ENCODE peak calls at places on chromosome 6, in six cellular contexts. O is SJSA1, V is fibroblast of lung, J is tibial nerve, F is aorta, S is psoas muscle. G is an unnamed sample.

GRCh38 chr6:53349209-53349693 is 501 bp upstream of the ELOVL5 start:
- DNase-seq in O (no peak), V (no peak), J (no peak), F (no peak), S (no peak), G (no peak)

GRCh38 chr6:16129623-16130243 is 847 bp downstream of the MYLIP start:
- DNase-seq in O (no peak), V (peak), J (no peak), F (no peak), S (no peak), G (peak)

GRCh38 chr6:15066433-15067337 is 179.2 kb upstream of the JARID2 start:
- DNase-seq in O (no peak), V (peak), J (peak), F (no peak), S (no peak), G (peak)

GRCh38 chr6:111758608-111759293 is 114.5 kb downstream of the FYN start:
- DNase-seq in O (no peak), V (peak), J (no peak), F (no peak), S (no peak), G (no peak)

GRCh38 chr6:7914991-7915789 is 4.6 kb upstream of the TXNDC5 start:
- DNase-seq in O (peak), V (peak), J (no peak), F (no peak), S (peak), G (no peak)

GRCh38 chr6:37049990-37050853 is 44.8 kb downstream of the FGD2 start:
- DNase-seq in O (no peak), V (no peak), J (no peak), F (peak), S (peak), G (peak)

GRCh38 chr6:114249522-114249921 is 93.3 kb downstream of the HS3ST5 start:
- DNase-seq in O (no peak), V (no peak), J (no peak), F (no peak), S (no peak), G (no peak)

GRCh38 chr6:36751833-36752186 is 54.2 kb downstream of the RAB44 start:
- DNase-seq in O (no peak), V (no peak), J (no peak), F (no peak), S (no peak), G (no peak)

GRCh38 chr6:22613695-22614094 is 44.3 kb downstream of the HDGFL1 start:
- DNase-seq in O (peak), V (peak), J (no peak), F (no peak), S (no peak), G (no peak)

GRCh38 chr6:158328446-158328845 is 16.2 kb downstream of the TULP4 start:
- DNase-seq in O (no peak), V (no peak), J (no peak), F (no peak), S (no peak), G (no peak)

GRCh38 chr6:47247227-47247797 is 62.4 kb downstream of the TNFRSF21 start:
- DNase-seq in O (no peak), V (no peak), J (peak), F (no peak), S (no peak), G (no peak)

GRCh38 chr6:108853077-108853476 is 4.9 kb downstream of the ARMC2 start:
- DNase-seq in O (no peak), V (no peak), J (no peak), F (no peak), S (no peak), G (no peak)

GRCh38 chr6:13624871-13625288 is 9.7 kb downstream of the NOL7 start:
- DNase-seq in O (no peak), V (peak), J (no peak), F (no peak), S (no peak), G (no peak)

GRCh38 chr6:118719351-118720124 is 68.1 kb upstream of the CEP85L start:
- DNase-seq in O (no peak), V (no peak), J (no peak), F (no peak), S (peak), G (no peak)

GRCh38 chr6:4647414-4648365 is 128.5 kb upstream of the CDYL start:
- DNase-seq in O (peak), V (peak), J (peak), F (peak), S (peak), G (peak)

GRCh38 chr6:100719883-100720682 is 161.0 kb downstream of the ASCC3 start:
- DNase-seq in O (no peak), V (peak), J (no peak), F (no peak), S (no peak), G (no peak)

GRCh38 chr6:85127179-85127498 is 322.7 kb upstream of the NT5E start:
- DNase-seq in O (no peak), V (no peak), J (no peak), F (no peak), S (no peak), G (no peak)

GRCh38 chr6:14620522-14620921 is 502.9 kb downstream of the CD83 start:
- DNase-seq in O (no peak), V (no peak), J (no peak), F (no peak), S (no peak), G (no peak)

GRCh38 chr6:38185244-38185643 is 365.7 kb downstream of the ZFAND3 start:
- DNase-seq in O (no peak), V (no peak), J (no peak), F (no peak), S (no peak), G (peak)

GRCh38 chr6:169380493-169380892 is 126.8 kb upstream of the THBS2 start:
- DNase-seq in O (no peak), V (no peak), J (no peak), F (no peak), S (no peak), G (no peak)

GRCh38 chr6:29490055-29490454 is 2.3 kb upstream of the MAS1L start:
- DNase-seq in O (no peak), V (no peak), J (no peak), F (no peak), S (no peak), G (no peak)

GRCh38 chr6:18488526-18489270 is 101.5 kb downstream of the RNF144B start:
- DNase-seq in O (peak), V (peak), J (no peak), F (no peak), S (no peak), G (no peak)

GRCh38 chr6:3280866-3281465 is 22.2 kb downstream of the PSMG4 start:
- DNase-seq in O (no peak), V (peak), J (no peak), F (peak), S (no peak), G (no peak)

GRCh38 chr6:109800771-109801170 is 109.7 kb downstream of the FIG4 start:
- DNase-seq in O (no peak), V (no peak), J (no peak), F (no peak), S (no peak), G (no peak)

GRCh38 chr6:138410972-138411667 is 7.1 kb downstream of the HEBP2 start:
- DNase-seq in O (no peak), V (peak), J (no peak), F (no peak), S (no peak), G (no peak)

GRCh38 chr6:51495806-51496380 is 591.5 kb downstream of the PKHD1 start:
- DNase-seq in O (no peak), V (no peak), J (no peak), F (no peak), S (no peak), G (no peak)

GRCh38 chr6:79632580-79632979 is 1.5 kb downstream of the SH3BGRL2 start:
- DNase-seq in O (no peak), V (peak), J (no peak), F (no peak), S (no peak), G (no peak)

GRCh38 chr6:17045581-17046322 is 56.1 kb upstream of the STMND1 start:
- DNase-seq in O (no peak), V (peak), J (no peak), F (no peak), S (no peak), G (no peak)

GRCh38 chr6:139588076-139588639 is 213.7 kb upstream of the CITED2 start:
- DNase-seq in O (no peak), V (peak), J (no peak), F (no peak), S (no peak), G (no peak)

GRCh38 chr6:109449789-109450673 is 5.5 kb downstream of the MICAL1 start:
- DNase-seq in O (no peak), V (no peak), J (no peak), F (no peak), S (no peak), G (no peak)

GRCh38 chr6:136403166-136403980 is 113.7 kb upstream of the BCLAF1 start:
- DNase-seq in O (no peak), V (peak), J (no peak), F (no peak), S (no peak), G (no peak)

GRCh38 chr6:44661221-44661609 is 273.7 kb downstream of the CDC5L start:
- DNase-seq in O (no peak), V (peak), J (no peak), F (no peak), S (no peak), G (no peak)

GRCh38 chr6:38612386-38612965 is 27.3 kb downstream of the BTBD9 start:
- DNase-seq in O (no peak), V (peak), J (no peak), F (no peak), S (no peak), G (no peak)

GRCh38 chr6:145244712-145245111 is 490.6 kb downstream of the EPM2A start:
- DNase-seq in O (no peak), V (no peak), J (no peak), F (no peak), S (no peak), G (no peak)

GRCh38 chr6:107657755-107658461 is 166.2 kb downstream of the SCML4 start:
- DNase-seq in O (peak), V (peak), J (peak), F (no peak), S (peak), G (no peak)
- H3K27ac ChIP-seq in O (no peak), V (peak), J (peak), F (no peak), S (peak), G (no peak)

DNA sequence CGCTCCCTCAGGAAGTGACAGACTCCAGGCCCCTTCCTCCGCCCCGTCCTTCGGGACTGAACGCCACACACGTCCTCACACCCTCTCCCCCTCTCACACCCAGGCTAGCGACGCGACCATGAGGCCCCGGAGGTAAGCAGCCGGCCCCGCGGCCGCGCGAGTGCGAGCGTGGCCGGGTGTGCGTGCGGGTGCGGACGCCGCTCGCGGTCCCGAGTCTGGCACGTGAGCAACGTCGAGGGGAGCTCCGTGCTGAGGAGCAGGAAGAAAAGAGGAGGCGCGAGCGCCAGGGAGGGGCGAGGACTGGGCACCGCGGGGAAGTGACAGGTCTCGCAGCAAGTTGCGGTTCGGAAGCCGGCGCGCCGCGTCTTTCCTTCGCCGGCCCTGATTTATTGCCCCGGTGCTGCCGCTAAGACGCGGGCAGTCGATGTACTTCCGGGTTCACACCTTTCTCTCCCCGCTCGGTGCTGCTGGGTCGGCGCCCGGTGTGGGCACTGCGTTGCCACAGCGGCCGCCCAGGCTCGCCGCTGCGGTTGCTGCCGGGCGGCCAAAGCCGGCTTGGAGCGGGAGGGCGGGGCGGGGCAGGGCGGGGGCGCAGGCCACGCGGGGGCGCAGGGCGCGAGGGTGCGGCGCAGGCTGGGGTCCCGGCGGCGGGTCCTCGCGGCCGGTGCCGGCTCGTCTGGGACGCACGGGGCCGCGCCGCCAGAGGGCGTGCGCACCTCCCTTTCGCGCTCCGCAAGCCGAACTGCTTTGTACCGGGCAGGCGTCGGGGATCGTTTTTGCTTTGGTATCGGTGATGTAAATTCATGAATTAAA is 15.8 kb upstream of the LIN28B start:
- DNase-seq in O (no peak), V (peak), J (no peak), F (peak), S (peak), G (no peak)
- H3K4me3 ChIP-seq in O (peak), V (peak), J (peak), F (no peak), S (peak), G (peak)

GRCh38 chr6:33075208-33075567 is 602 bp upstream of the HLA-DPB1 start:
- DNase-seq in O (no peak), V (no peak), J (no peak), F (no peak), S (no peak), G (no peak)

GRCh38 chr6:33075568-33076405 is at the start of gene HLA-DPB1:
- DNase-seq in O (no peak), V (peak), J (peak), F (no peak), S (no peak), G (no peak)

GRCh38 chr6:33071579-33071978 is 1.9 kb downstream of the HLA-DPA1 start:
- DNase-seq in O (no peak), V (no peak), J (no peak), F (no peak), S (no peak), G (no peak)

GRCh38 chr6:33072508-33073100 is 845 bp downstream of the HLA-DPA1 start:
- DNase-seq in O (no peak), V (no peak), J (no peak), F (no peak), S (no peak), G (no peak)

DNA sequence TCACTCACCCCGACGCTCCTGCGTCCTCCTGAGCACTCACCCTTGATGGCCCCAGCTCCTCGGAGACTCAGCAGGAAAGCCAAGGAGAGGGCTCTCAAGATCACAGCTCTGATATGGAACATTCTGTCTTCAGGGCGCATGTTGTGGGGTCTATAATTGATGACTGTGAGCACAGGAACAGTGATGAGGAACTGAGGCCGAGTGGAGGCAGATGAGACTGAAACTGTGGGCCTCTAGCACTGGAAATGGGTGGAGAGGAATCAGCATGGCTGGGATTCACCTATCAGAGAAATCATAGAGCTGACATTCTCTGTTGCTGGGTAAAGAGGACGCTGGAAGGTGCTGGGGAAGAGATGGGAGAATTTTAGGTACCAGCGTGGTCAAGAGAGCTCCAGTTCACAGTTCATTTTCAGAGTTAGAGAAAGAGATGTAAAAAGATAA is at the start of gene HLA-DPA1:
- DNase-seq in O (no peak), V (no peak), J (peak), F (no peak), S (no peak), G (peak)
- H3K27ac ChIP-seq in O (no peak), V (no peak), J (peak), F (no peak), S (no peak), G (peak)

DNA sequence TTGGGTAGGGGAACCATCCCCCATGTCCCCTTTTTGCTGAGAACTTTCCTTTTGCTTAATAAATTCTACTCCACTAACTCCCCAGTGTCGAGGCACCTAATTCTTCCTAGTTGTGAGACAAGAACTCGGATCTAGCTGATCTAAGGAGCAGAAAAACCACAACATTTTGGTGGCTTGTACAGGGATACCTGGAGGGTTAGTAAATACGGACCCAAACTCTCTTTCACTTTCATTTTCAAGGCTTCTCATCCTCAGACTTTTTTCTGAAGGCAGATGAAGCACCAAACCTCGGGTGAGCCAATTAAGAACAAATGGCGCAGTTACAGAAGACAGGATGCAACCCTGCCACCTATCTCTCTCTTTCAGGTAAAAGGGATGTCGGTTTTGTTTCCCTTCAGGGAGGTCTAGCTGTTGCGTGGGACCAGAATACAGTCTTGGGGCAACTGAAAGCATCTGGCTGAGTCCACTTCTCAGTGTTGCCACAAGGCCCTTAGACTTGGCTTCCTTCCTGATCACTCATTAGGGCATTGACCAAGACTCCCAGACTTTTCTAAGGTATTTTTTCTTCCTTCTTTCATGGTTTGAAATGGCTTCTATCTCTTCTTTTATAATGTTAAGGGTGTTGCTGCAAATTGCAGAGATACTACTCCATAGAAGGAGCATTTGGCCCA is 11.1 kb upstream of the HTR1B start:
- DNase-seq in O (no peak), V (no peak), J (no peak), F (no peak), S (no peak), G (no peak)
- H3K4me3 ChIP-seq in O (peak), V (peak), J (no peak), F (no peak), S (no peak), G (no peak)

DNA sequence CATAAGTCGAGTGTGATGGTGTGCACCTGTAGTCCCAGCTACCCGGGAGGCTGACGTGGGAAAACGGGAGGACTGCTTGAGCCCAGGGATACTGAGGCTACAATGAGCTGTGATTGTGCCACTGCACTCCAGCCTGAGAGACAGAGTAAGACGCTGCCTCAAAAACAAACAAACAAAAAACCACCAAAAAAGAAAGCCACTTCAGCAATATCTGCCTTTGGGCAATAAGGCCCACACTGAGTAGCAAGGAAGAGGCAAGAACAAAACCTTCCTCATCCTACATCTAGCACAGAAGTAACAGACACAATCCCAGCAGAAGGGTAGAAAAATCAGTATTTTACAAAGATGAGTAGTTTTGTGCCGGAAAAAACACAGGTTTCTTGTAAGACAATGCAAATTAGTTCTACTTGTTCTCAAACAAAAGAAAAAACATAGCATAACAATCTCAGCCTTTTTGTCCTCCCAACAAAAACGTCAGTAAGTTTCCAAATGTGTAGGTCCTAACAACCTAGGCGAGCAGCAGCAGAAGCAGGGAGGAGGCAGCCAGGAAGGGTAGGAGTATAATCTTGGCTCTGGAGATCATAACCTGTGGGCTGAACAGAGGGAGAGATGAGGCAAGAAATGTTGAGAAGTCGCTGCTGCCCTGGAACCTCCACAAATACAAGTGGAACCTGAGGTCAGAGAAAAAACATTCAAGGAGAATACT is 5.7 kb downstream of the PPP1R10 start:
- DNase-seq in O (no peak), V (peak), J (no peak), F (no peak), S (no peak), G (no peak)
- H3K27ac ChIP-seq in O (no peak), V (no peak), J (no peak), F (no peak), S (peak), G (no peak)

GRCh38 chr6:41937472-41937871 is 4.1 kb downstream of the CCND3 start:
- DNase-seq in O (no peak), V (no peak), J (no peak), F (no peak), S (no peak), G (no peak)

GRCh38 chr6:41939091-41939847 is 2.3 kb downstream of the CCND3 start:
- DNase-seq in O (no peak), V (peak), J (no peak), F (peak), S (peak), G (peak)

GRCh38 chr6:41939848-41940758 is 1.5 kb downstream of the CCND3 start:
- DNase-seq in O (no peak), V (peak), J (no peak), F (no peak), S (no peak), G (peak)

GRCh38 chr6:41937881-41938574 is 3.6 kb downstream of the CCND3 start:
- DNase-seq in O (no peak), V (no peak), J (no peak), F (no peak), S (no peak), G (no peak)

DNA sequence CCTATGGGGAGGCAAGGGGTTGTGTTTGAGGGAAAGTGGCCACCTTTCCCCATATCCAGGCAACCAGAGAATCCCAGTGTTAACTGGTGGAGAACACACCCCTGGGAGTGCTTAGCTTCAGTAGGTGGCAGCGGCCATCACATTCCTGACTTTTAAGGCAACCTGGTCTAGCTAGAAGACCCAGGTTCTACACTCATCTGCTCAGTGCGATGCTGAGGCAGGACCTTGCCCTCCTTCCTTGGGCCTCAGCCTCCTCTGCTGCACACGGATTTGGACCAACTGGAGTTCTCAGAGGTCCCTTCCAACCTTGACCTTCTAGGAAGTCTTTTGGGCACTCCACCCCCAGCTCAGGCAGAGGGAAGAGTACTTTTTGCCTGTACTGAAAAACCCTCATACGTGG is 3.0 kb downstream of the CCND3 start:
- DNase-seq in O (no peak), V (no peak), J (no peak), F (no peak), S (no peak), G (no peak)
- H3K4me3 ChIP-seq in O (no peak), V (no peak), J (no peak), F (no peak), S (no peak), G (peak)

G was measured in left lung.